ENCODE peak calls at places on chromosomes 12 and 14, in nine cellular contexts. One of them, this sample, is unnamed.

GRCh38 chr14:95143813-95144620 is 13.3 kb downstream of the DICER1 start:
- DNase-seq in astrocyte of the spinal cord: peak; percentile 39
- DNase-seq in neural crest cell: no peak
- DNase-seq in lower lobe of right lung: no peak
- DNase-seq in lower leg skin: no peak
- DNase-seq in cardiac fibroblast: peak; percentile 23
- DNase-seq in dorsolateral prefrontal cortex: no peak
- DNase-seq in choroid plexus epithelial cell: peak; percentile 57
- DNase-seq in psoas muscle: no peak
- DNase-seq in this sample: no peak

GRCh38 chr12:29891792-29892191 is 108.0 kb upstream of the TMTC1 start:
- DNase-seq in neural crest cell: no peak
- DNase-seq in lower lobe of right lung: no peak
- DNase-seq in dorsolateral prefrontal cortex: no peak
- DNase-seq in choroid plexus epithelial cell: no peak
- DNase-seq in lower leg skin: no peak
- DNase-seq in cardiac fibroblast: no peak
- DNase-seq in astrocyte of the spinal cord: no peak
- DNase-seq in psoas muscle: no peak
- DNase-seq in this sample: no peak

GRCh38 chr12:65594373-65594772 is 229.9 kb upstream of the HMGA2 start:
- DNase-seq in dorsolateral prefrontal cortex: no peak
- DNase-seq in psoas muscle: no peak
- DNase-seq in lower leg skin: no peak
- DNase-seq in neural crest cell: no peak
- DNase-seq in astrocyte of the spinal cord: no peak
- DNase-seq in cardiac fibroblast: no peak
- DNase-seq in lower lobe of right lung: no peak
- DNase-seq in choroid plexus epithelial cell: no peak
- DNase-seq in this sample: no peak

GRCh38 chr12:5388581-5389535 is 43.0 kb upstream of the NTF3 start:
- DNase-seq in astrocyte of the spinal cord: no peak
- DNase-seq in dorsolateral prefrontal cortex: no peak
- DNase-seq in lower lobe of right lung: no peak
- DNase-seq in choroid plexus epithelial cell: no peak
- DNase-seq in psoas muscle: no peak
- DNase-seq in cardiac fibroblast: no peak
- DNase-seq in neural crest cell: no peak
- DNase-seq in lower leg skin: no peak
- DNase-seq in this sample: no peak

GRCh38 chr14:55152052-55152753 is 23.2 kb downstream of the LGALS3 start:
- DNase-seq in psoas muscle: no peak
- DNase-seq in dorsolateral prefrontal cortex: no peak
- DNase-seq in choroid plexus epithelial cell: peak; percentile 85
- DNase-seq in cardiac fibroblast: peak; percentile 67
- DNase-seq in lower leg skin: no peak
- DNase-seq in neural crest cell: no peak
- DNase-seq in astrocyte of the spinal cord: no peak
- DNase-seq in lower lobe of right lung: no peak
- DNase-seq in this sample: no peak

GRCh38 chr12:71567562-71567961 is 96.1 kb downstream of the ZFC3H1 start:
- DNase-seq in choroid plexus epithelial cell: no peak
- DNase-seq in astrocyte of the spinal cord: no peak
- DNase-seq in psoas muscle: no peak
- DNase-seq in dorsolateral prefrontal cortex: no peak
- DNase-seq in cardiac fibroblast: no peak
- DNase-seq in lower lobe of right lung: peak; percentile 47
- DNase-seq in neural crest cell: no peak
- DNase-seq in lower leg skin: no peak
- DNase-seq in this sample: no peak

GRCh38 chr12:97404549-97404948 is 58.1 kb upstream of the RMST start:
- DNase-seq in psoas muscle: no peak
- DNase-seq in cardiac fibroblast: peak; percentile 25
- DNase-seq in neural crest cell: peak; percentile 54
- DNase-seq in choroid plexus epithelial cell: peak; percentile 20
- DNase-seq in astrocyte of the spinal cord: peak; percentile 42
- DNase-seq in lower lobe of right lung: no peak
- DNase-seq in lower leg skin: no peak
- DNase-seq in dorsolateral prefrontal cortex: no peak
- DNase-seq in this sample: peak; percentile 57

GRCh38 chr12:21324551-21324950 is 10.2 kb downstream of the SLCO1A2 start:
- DNase-seq in psoas muscle: no peak
- DNase-seq in choroid plexus epithelial cell: no peak
- DNase-seq in neural crest cell: no peak
- DNase-seq in lower leg skin: no peak
- DNase-seq in astrocyte of the spinal cord: no peak
- DNase-seq in lower lobe of right lung: no peak
- DNase-seq in dorsolateral prefrontal cortex: no peak
- DNase-seq in cardiac fibroblast: no peak
- DNase-seq in this sample: no peak

GRCh38 chr14:33030406-33030805 is 91.7 kb downstream of the NPAS3 start:
- DNase-seq in dorsolateral prefrontal cortex: no peak
- DNase-seq in choroid plexus epithelial cell: no peak
- DNase-seq in lower lobe of right lung: no peak
- DNase-seq in neural crest cell: no peak
- DNase-seq in cardiac fibroblast: no peak
- DNase-seq in lower leg skin: no peak
- DNase-seq in psoas muscle: no peak
- DNase-seq in astrocyte of the spinal cord: no peak
- DNase-seq in this sample: no peak

GRCh38 chr14:51498411-51499227 is 153.1 kb upstream of the FRMD6 start:
- DNase-seq in psoas muscle: no peak
- DNase-seq in neural crest cell: no peak
- DNase-seq in lower lobe of right lung: no peak
- DNase-seq in lower leg skin: peak; percentile 44
- DNase-seq in choroid plexus epithelial cell: peak; percentile 13
- DNase-seq in astrocyte of the spinal cord: no peak
- DNase-seq in cardiac fibroblast: no peak
- DNase-seq in dorsolateral prefrontal cortex: no peak
- DNase-seq in this sample: no peak

GRCh38 chr12:12018454-12018853 is 52.3 kb upstream of the BCL2L14 start:
- DNase-seq in astrocyte of the spinal cord: peak; percentile 26
- DNase-seq in neural crest cell: no peak
- DNase-seq in cardiac fibroblast: peak; percentile 42
- DNase-seq in lower leg skin: peak; percentile 40
- DNase-seq in psoas muscle: no peak
- DNase-seq in lower lobe of right lung: no peak
- DNase-seq in choroid plexus epithelial cell: peak; percentile 42
- DNase-seq in dorsolateral prefrontal cortex: peak; percentile 50
- DNase-seq in this sample: no peak

GRCh38 chr12:6699259-6699988 is 1.2 kb downstream of the PIANP start:
- DNase-seq in choroid plexus epithelial cell: no peak
- DNase-seq in neural crest cell: no peak
- DNase-seq in psoas muscle: no peak
- DNase-seq in lower lobe of right lung: no peak
- DNase-seq in lower leg skin: no peak
- DNase-seq in astrocyte of the spinal cord: no peak
- DNase-seq in dorsolateral prefrontal cortex: no peak
- DNase-seq in cardiac fibroblast: no peak
- DNase-seq in this sample: no peak

GRCh38 chr12:6700646-6701051 is at the start of gene PIANP:
- DNase-seq in lower leg skin: no peak
- DNase-seq in choroid plexus epithelial cell: peak; percentile 31
- DNase-seq in dorsolateral prefrontal cortex: peak; percentile 81
- DNase-seq in cardiac fibroblast: no peak
- DNase-seq in lower lobe of right lung: no peak
- DNase-seq in astrocyte of the spinal cord: no peak
- DNase-seq in neural crest cell: peak; percentile 44
- DNase-seq in psoas muscle: peak; percentile 41
- DNase-seq in this sample: peak; percentile 84

GRCh38 chr12:6699989-6700645 is 498 bp downstream of the PIANP start:
- DNase-seq in choroid plexus epithelial cell: no peak
- DNase-seq in neural crest cell: peak; percentile 29
- DNase-seq in lower lobe of right lung: no peak
- DNase-seq in cardiac fibroblast: no peak
- DNase-seq in dorsolateral prefrontal cortex: peak; percentile 59
- DNase-seq in psoas muscle: no peak
- DNase-seq in astrocyte of the spinal cord: no peak
- DNase-seq in lower leg skin: no peak
- DNase-seq in this sample: peak; percentile 65

GRCh38 chr12:6701078-6701768 is 608 bp upstream of the PIANP start:
- DNase-seq in lower lobe of right lung: no peak
- DNase-seq in neural crest cell: no peak
- DNase-seq in astrocyte of the spinal cord: no peak
- DNase-seq in choroid plexus epithelial cell: no peak
- DNase-seq in dorsolateral prefrontal cortex: no peak
- DNase-seq in cardiac fibroblast: no peak
- DNase-seq in psoas muscle: no peak
- DNase-seq in lower leg skin: no peak
- DNase-seq in this sample: no peak

GRCh38 chr12:6703631-6704030 is 3.0 kb upstream of the PIANP start:
- DNase-seq in choroid plexus epithelial cell: peak; percentile 42
- DNase-seq in lower leg skin: no peak
- DNase-seq in psoas muscle: no peak
- DNase-seq in astrocyte of the spinal cord: no peak
- DNase-seq in cardiac fibroblast: no peak
- DNase-seq in neural crest cell: no peak
- DNase-seq in lower lobe of right lung: no peak
- DNase-seq in dorsolateral prefrontal cortex: no peak
- DNase-seq in this sample: peak; percentile 18
- TF ChIP-seq CTCF in choroid plexus epithelial cell: no peak
- TF ChIP-seq CTCF in lower leg skin: no peak
- TF ChIP-seq CTCF in psoas muscle: no peak
- TF ChIP-seq CTCF in astrocyte of the spinal cord: no peak
- TF ChIP-seq CTCF in cardiac fibroblast: no peak
- TF ChIP-seq CTCF in neural crest cell: no peak
- TF ChIP-seq CTCF in lower lobe of right lung: no peak
- TF ChIP-seq CTCF in dorsolateral prefrontal cortex: no peak
- TF ChIP-seq CTCF in this sample: no peak

DNA sequence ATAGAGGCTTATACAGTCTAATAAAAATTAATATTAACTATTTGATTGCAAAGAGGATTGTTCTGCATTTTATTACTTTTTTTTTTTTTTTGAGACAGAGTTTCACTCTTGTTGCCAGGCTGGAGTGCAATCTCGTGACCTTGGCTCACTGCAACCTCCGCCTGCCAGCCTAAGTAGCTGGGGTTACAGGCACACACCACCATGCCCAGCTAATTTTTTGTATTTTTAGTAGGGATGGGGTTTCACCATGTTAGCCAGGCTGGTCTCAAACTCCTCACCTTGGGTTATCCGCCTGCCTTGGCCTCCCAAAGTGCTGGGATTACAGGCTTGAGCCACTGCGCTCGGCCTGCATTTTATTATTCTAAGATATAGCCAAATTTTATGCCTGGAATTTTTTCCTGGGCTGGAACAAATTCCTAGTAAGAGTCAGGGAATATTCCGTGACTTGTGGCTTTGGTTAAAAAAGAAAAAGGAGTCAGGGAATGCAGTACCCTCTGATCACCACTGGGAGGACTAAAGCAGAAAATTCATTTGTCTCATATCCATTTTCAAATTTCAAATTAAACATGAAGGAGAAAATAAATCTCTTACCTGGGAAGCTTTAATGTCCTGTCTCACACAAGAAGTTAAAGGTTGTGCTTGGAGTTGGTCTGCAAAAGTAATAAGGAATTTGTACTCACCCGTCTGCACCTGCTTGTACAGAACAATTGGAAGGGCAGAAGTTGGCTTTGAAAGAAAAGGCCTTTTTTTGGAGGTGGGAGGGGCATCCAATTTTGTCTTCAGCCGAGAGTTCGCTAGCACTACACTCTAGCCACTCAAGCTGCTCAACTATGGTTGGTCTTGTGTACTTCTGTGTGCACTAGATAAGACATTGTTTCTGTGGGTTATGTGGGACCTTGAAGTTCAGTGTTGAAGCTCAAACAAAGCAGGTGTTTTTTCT is 8.7 kb downstream of the MARK3 start:
- DNase-seq in dorsolateral prefrontal cortex: no peak
- DNase-seq in choroid plexus epithelial cell: peak; percentile 65
- DNase-seq in lower leg skin: no peak
- DNase-seq in cardiac fibroblast: peak; percentile 62
- DNase-seq in neural crest cell: no peak
- DNase-seq in astrocyte of the spinal cord: peak; percentile 50
- DNase-seq in psoas muscle: no peak
- DNase-seq in lower lobe of right lung: peak; percentile 55
- DNase-seq in this sample: no peak
- TF ChIP-seq CTCF in dorsolateral prefrontal cortex: peak; percentile 80
- TF ChIP-seq CTCF in choroid plexus epithelial cell: peak; percentile 71
- TF ChIP-seq CTCF in lower leg skin: no peak
- TF ChIP-seq CTCF in cardiac fibroblast: peak; percentile 82
- TF ChIP-seq CTCF in neural crest cell: peak; percentile 79
- TF ChIP-seq CTCF in astrocyte of the spinal cord: peak; percentile 75
- TF ChIP-seq CTCF in psoas muscle: peak; percentile 82
- TF ChIP-seq CTCF in lower lobe of right lung: peak; percentile 83
- TF ChIP-seq CTCF in this sample: peak; percentile 87

DNA sequence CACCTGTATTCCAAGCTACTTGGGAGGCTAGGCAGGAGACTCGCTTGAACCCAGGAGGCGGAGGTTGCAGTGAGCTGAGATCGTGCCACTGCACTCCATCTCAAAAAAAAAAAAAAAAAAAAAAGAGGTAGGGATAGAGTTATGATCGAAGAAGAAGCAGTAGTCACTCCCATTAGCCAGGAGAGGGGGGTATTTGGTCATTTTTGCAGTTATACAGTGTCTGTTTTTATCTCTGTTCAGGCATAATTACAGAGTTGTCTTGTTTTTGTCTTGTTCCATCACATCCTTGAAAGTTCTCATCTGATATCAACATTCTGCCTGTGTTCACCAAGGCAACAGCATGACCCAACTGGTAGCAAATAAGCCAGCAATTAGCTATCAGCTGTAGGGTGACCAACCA is 98.5 kb upstream of the TMPO start:
- DNase-seq in lower leg skin: no peak
- DNase-seq in dorsolateral prefrontal cortex: no peak
- DNase-seq in choroid plexus epithelial cell: peak; percentile 85
- DNase-seq in astrocyte of the spinal cord: peak; percentile 44
- DNase-seq in cardiac fibroblast: peak; percentile 79
- DNase-seq in neural crest cell: no peak
- DNase-seq in psoas muscle: no peak
- DNase-seq in lower lobe of right lung: no peak
- DNase-seq in this sample: no peak
- TF ChIP-seq CTCF in lower leg skin: no peak
- TF ChIP-seq CTCF in dorsolateral prefrontal cortex: no peak
- TF ChIP-seq CTCF in choroid plexus epithelial cell: peak; percentile 57
- TF ChIP-seq CTCF in astrocyte of the spinal cord: peak; percentile 30
- TF ChIP-seq CTCF in cardiac fibroblast: peak; percentile 51
- TF ChIP-seq CTCF in neural crest cell: peak; percentile 59
- TF ChIP-seq CTCF in psoas muscle: no peak
- TF ChIP-seq CTCF in lower lobe of right lung: peak; percentile 12
- TF ChIP-seq CTCF in this sample: no peak

DNA sequence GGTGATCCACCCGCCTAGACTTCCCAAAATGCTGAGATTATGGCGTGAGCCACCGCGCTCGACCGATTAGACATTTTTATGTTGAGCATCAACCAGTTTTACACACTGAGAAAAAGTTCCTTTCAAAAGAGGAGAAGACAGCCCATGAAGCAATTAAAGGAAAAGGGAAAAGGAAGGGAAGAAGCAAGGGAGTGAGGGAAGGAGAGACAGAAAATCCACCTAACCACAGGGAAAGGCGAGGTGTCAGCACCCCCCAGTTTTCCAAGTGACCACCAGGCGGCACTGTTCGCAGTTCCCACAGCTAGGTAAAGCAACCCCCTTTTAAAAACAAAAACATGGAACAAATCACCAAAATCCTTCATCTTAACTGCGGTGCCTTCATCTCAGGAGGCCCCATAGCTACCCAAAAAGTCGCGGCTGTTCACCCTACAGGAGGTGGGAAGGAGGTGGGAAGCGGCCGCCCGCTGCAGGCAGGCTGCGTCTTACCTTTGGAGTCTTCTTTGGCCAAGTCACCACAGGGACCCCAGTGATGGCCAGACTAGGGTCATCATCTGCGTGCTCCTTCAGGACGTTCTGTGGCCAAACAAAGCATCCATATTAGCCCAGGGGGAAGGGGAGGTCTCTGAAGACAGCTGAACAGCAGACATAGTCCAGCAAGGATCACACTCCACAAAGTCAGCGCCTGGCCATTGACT is 86.6 kb downstream of the KDM2B start:
- DNase-seq in lower leg skin: no peak
- DNase-seq in psoas muscle: no peak
- DNase-seq in choroid plexus epithelial cell: peak; percentile 53
- DNase-seq in lower lobe of right lung: no peak
- DNase-seq in cardiac fibroblast: peak; percentile 50
- DNase-seq in neural crest cell: peak; percentile 63
- DNase-seq in dorsolateral prefrontal cortex: no peak
- DNase-seq in astrocyte of the spinal cord: no peak
- DNase-seq in this sample: peak; percentile 64
- TF ChIP-seq CTCF in lower leg skin: no peak
- TF ChIP-seq CTCF in psoas muscle: peak; percentile 57
- TF ChIP-seq CTCF in choroid plexus epithelial cell: peak; percentile 89
- TF ChIP-seq CTCF in lower lobe of right lung: peak; percentile 83
- TF ChIP-seq CTCF in cardiac fibroblast: peak; percentile 88
- TF ChIP-seq CTCF in neural crest cell: peak; percentile 77
- TF ChIP-seq CTCF in dorsolateral prefrontal cortex: peak; percentile 65
- TF ChIP-seq CTCF in astrocyte of the spinal cord: peak; percentile 97
- TF ChIP-seq CTCF in this sample: peak; percentile 83

This sample was measured in nephron progenitor cell.